ENCODE peak calls at places on chromosomes 5 and 9, in six cellular contexts. One of them, this sample, is unnamed.

GRCh38 chr5:42756630-42757601 is at the start of gene CCDC152:
- DNase-seq in AG09309: no peak
- DNase-seq in transverse colon: no peak
- DNase-seq in prostate gland: no peak
- DNase-seq in uterus: no peak
- DNase-seq in CD4-positive, alpha-beta T cell: peak; percentile 48
- DNase-seq in this sample: peak; percentile 24

GRCh38 chr5:112174959-112175594 is 244.0 kb downstream of the EPB41L4A start:
- DNase-seq in prostate gland: peak; percentile 53
- DNase-seq in AG09309: no peak
- DNase-seq in uterus: peak; percentile 20
- DNase-seq in transverse colon: no peak
- DNase-seq in CD4-positive, alpha-beta T cell: no peak
- DNase-seq in this sample: no peak

GRCh38 chr5:68452286-68452685 is 236.7 kb downstream of the PIK3R1 start:
- DNase-seq in prostate gland: no peak
- DNase-seq in uterus: no peak
- DNase-seq in transverse colon: no peak
- DNase-seq in CD4-positive, alpha-beta T cell: no peak
- DNase-seq in AG09309: no peak
- DNase-seq in this sample: no peak

GRCh38 chr9:33426843-33427293 is 20.5 kb downstream of the AQP3 start:
- DNase-seq in CD4-positive, alpha-beta T cell: no peak
- DNase-seq in AG09309: no peak
- DNase-seq in uterus: no peak
- DNase-seq in transverse colon: no peak
- DNase-seq in prostate gland: no peak
- DNase-seq in this sample: no peak

GRCh38 chr5:145936401-145937131 is at the start of gene SH3RF2:
- DNase-seq in AG09309: no peak
- DNase-seq in transverse colon: peak; percentile 91
- DNase-seq in prostate gland: peak; percentile 49
- DNase-seq in uterus: no peak
- DNase-seq in CD4-positive, alpha-beta T cell: no peak
- DNase-seq in this sample: peak; percentile 44

GRCh38 chr5:119243888-119244287 is 111.9 kb upstream of the TNFAIP8 start:
- DNase-seq in AG09309: no peak
- DNase-seq in transverse colon: no peak
- DNase-seq in uterus: no peak
- DNase-seq in prostate gland: no peak
- DNase-seq in CD4-positive, alpha-beta T cell: no peak
- DNase-seq in this sample: no peak

GRCh38 chr5:72282878-72283277 is 37.2 kb downstream of the MRPS27 start:
- DNase-seq in AG09309: no peak
- DNase-seq in uterus: peak; percentile 50
- DNase-seq in CD4-positive, alpha-beta T cell: no peak
- DNase-seq in transverse colon: no peak
- DNase-seq in prostate gland: no peak
- DNase-seq in this sample: peak; percentile 67

GRCh38 chr5:132075719-132076077 is 2.1 kb downstream of the CSF2 start:
- DNase-seq in CD4-positive, alpha-beta T cell: no peak
- DNase-seq in uterus: no peak
- DNase-seq in transverse colon: no peak
- DNase-seq in AG09309: no peak
- DNase-seq in prostate gland: no peak
- DNase-seq in this sample: no peak

GRCh38 chr9:134597041-134597913 is 44.3 kb upstream of the COL5A1 start:
- DNase-seq in prostate gland: no peak
- DNase-seq in AG09309: no peak
- DNase-seq in uterus: no peak
- DNase-seq in CD4-positive, alpha-beta T cell: peak; percentile 22
- DNase-seq in transverse colon: no peak
- DNase-seq in this sample: no peak

GRCh38 chr5:9025942-9026341 is 519.9 kb downstream of the SEMA5A start:
- DNase-seq in prostate gland: no peak
- DNase-seq in uterus: no peak
- DNase-seq in transverse colon: no peak
- DNase-seq in CD4-positive, alpha-beta T cell: no peak
- DNase-seq in AG09309: no peak
- DNase-seq in this sample: no peak

GRCh38 chr9:38073882-38074281 is 4.9 kb upstream of the SHB start:
- DNase-seq in prostate gland: no peak
- DNase-seq in uterus: no peak
- DNase-seq in AG09309: no peak
- DNase-seq in transverse colon: no peak
- DNase-seq in CD4-positive, alpha-beta T cell: no peak
- DNase-seq in this sample: no peak

GRCh38 chr9:80285325-80285724 is 713.6 kb downstream of the TLE4 start:
- DNase-seq in uterus: no peak
- DNase-seq in transverse colon: no peak
- DNase-seq in AG09309: no peak
- DNase-seq in prostate gland: no peak
- DNase-seq in CD4-positive, alpha-beta T cell: no peak
- DNase-seq in this sample: no peak

GRCh38 chr5:116144103-116144502 is 59.3 kb downstream of the COMMD10 start:
- DNase-seq in prostate gland: no peak
- DNase-seq in uterus: no peak
- DNase-seq in transverse colon: no peak
- DNase-seq in CD4-positive, alpha-beta T cell: no peak
- DNase-seq in AG09309: no peak
- DNase-seq in this sample: no peak

GRCh38 chr9:21902112-21902511 is 92.1 kb downstream of the CDKN2A start:
- DNase-seq in AG09309: no peak
- DNase-seq in transverse colon: no peak
- DNase-seq in CD4-positive, alpha-beta T cell: no peak
- DNase-seq in prostate gland: no peak
- DNase-seq in uterus: no peak
- DNase-seq in this sample: no peak

GRCh38 chr9:131273791-131274673 is 2.3 kb downstream of the FAM78A start:
- DNase-seq in uterus: no peak
- DNase-seq in prostate gland: no peak
- DNase-seq in transverse colon: no peak
- DNase-seq in AG09309: no peak
- DNase-seq in CD4-positive, alpha-beta T cell: no peak
- DNase-seq in this sample: no peak
- TF ChIP-seq CTCF in uterus: no peak
- TF ChIP-seq CTCF in prostate gland: no peak
- TF ChIP-seq CTCF in transverse colon: no peak
- TF ChIP-seq CTCF in AG09309: no peak
- TF ChIP-seq CTCF in CD4-positive, alpha-beta T cell: no peak
- TF ChIP-seq CTCF in this sample: no peak

DNA sequence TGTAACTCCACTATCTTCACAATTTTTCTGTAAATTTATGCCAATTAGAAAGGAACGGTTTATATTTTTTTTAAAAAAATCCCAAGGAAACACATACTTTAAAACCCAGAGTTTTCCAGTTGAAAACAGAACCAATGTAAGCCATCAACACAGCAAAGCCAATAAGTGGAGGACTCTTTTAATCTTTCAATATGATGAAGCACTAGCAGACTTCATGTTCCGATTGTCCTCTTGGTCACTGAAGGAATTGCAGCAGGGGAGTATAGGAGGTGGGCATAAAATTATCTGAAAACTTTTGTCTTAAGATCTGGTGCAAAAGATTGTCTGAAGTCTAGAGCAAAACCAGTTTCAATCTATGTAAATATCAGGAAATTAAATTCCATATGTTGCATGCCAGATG is 102.1 kb upstream of the PAPPA start:
- DNase-seq in AG09309: no peak
- DNase-seq in transverse colon: no peak
- DNase-seq in uterus: no peak
- DNase-seq in CD4-positive, alpha-beta T cell: no peak
- DNase-seq in prostate gland: no peak
- DNase-seq in this sample: no peak
- TF ChIP-seq CTCF in AG09309: no peak
- TF ChIP-seq CTCF in transverse colon: no peak
- TF ChIP-seq CTCF in uterus: no peak
- TF ChIP-seq CTCF in CD4-positive, alpha-beta T cell: no peak
- TF ChIP-seq CTCF in prostate gland: no peak
- TF ChIP-seq CTCF in this sample: no peak

GRCh38 chr9:128635266-128636023 is 21.2 kb downstream of the DYNC2I2 start:
- DNase-seq in uterus: peak; percentile 85
- DNase-seq in transverse colon: peak; percentile 91
- DNase-seq in AG09309: peak; percentile 85
- DNase-seq in CD4-positive, alpha-beta T cell: no peak
- DNase-seq in prostate gland: peak; percentile 83
- DNase-seq in this sample: peak; percentile 97
- TF ChIP-seq CTCF in uterus: peak; percentile 66
- TF ChIP-seq CTCF in transverse colon: peak; percentile 62
- TF ChIP-seq CTCF in AG09309: peak; percentile 94
- TF ChIP-seq CTCF in CD4-positive, alpha-beta T cell: no peak
- TF ChIP-seq CTCF in prostate gland: peak; percentile 55
- TF ChIP-seq CTCF in this sample: peak; percentile 76

GRCh38 chr9:91192785-91193657 is 168.7 kb downstream of the AUH start:
- DNase-seq in AG09309: peak; percentile 100
- DNase-seq in prostate gland: peak; percentile 77
- DNase-seq in transverse colon: peak; percentile 81
- DNase-seq in CD4-positive, alpha-beta T cell: no peak
- DNase-seq in uterus: peak; percentile 94
- DNase-seq in this sample: peak; percentile 97
- TF ChIP-seq CTCF in AG09309: no peak
- TF ChIP-seq CTCF in prostate gland: no peak
- TF ChIP-seq CTCF in transverse colon: peak; percentile 7
- TF ChIP-seq CTCF in CD4-positive, alpha-beta T cell: no peak
- TF ChIP-seq CTCF in uterus: peak; percentile 3
- TF ChIP-seq CTCF in this sample: no peak

This sample was measured in adrenal gland.